ENCODE peak calls at places on chromosomes 4 and X, in seven cellular contexts. F is H9, D is IMR-90, L is neuronal stem cell, J is mesendoderm, W is H1, A is mesenchymal stem cell. V is an unnamed sample.

GRCh38 chr4:173051697-173052096 is 116.9 kb upstream of the GALNT7 start:
- DNase-seq in W (no peak), A (peak; percentile 14), F (no peak), L (no peak), J (peak; percentile 29), D (peak; percentile 7), V (no peak)

GRCh38 chr4:68129793-68130192 is at the start of gene TMPRSS11F:
- DNase-seq in A (no peak), W (no peak), L (no peak), D (no peak), J (peak; percentile 87), F (no peak), V (peak; percentile 95)

GRCh38 chr4:136369073-136369472 is 1163.2 kb downstream of the PCDH18 start:
- DNase-seq in F (no peak), J (no peak), A (peak; percentile 9), L (no peak), W (no peak), D (peak; percentile 26), V (no peak)

GRCh38 chr4:40055379-40055872 is 1.2 kb upstream of the N4BP2 start:
- DNase-seq in J (no peak), A (no peak), W (no peak), D (no peak), L (peak; percentile 18), F (no peak), V (peak; percentile 36)

GRCh38 chrX:74923942-74924448 is 1.3 kb downstream of the NEXMIF start:
- DNase-seq in F (no peak), L (peak; percentile 1), J (peak; percentile 18), D (no peak), A (no peak), W (no peak), V (no peak)

GRCh38 chr4:168560184-168560834 is 63.5 kb downstream of the PALLD start:
- DNase-seq in W (no peak), D (peak; percentile 70), L (no peak), F (no peak), A (no peak), J (no peak), V (peak; percentile 83)

GRCh38 chrX:33062016-33062415 is 149.3 kb downstream of the DMD start:
- DNase-seq in F (no peak), D (no peak), A (no peak), W (no peak), J (no peak), L (no peak), V (no peak)

GRCh38 chr4:47486306-47486705 is 1.2 kb downstream of the ATP10D start:
- DNase-seq in L (no peak), W (no peak), D (no peak), F (no peak), J (no peak), A (peak; percentile 29), V (peak; percentile 39)

GRCh38 chrX:77936299-77936698 is 25.8 kb downstream of the ATP7A start:
- DNase-seq in L (no peak), W (no peak), F (no peak), D (peak; percentile 27), A (no peak), J (no peak), V (no peak)

GRCh38 chr4:83629945-83630684 is 94.2 kb downstream of the GPAT3 start:
- DNase-seq in J (no peak), A (peak; percentile 69), D (peak; percentile 82), W (no peak), L (no peak), F (no peak), V (no peak)

GRCh38 chr4:142683997-142684396 is 162.1 kb downstream of the INPP4B start:
- DNase-seq in A (no peak), F (no peak), L (no peak), D (no peak), J (no peak), W (no peak), V (no peak)

GRCh38 chr4:169484485-169484884 is 127.9 kb downstream of the NEK1 start:
- DNase-seq in D (peak; percentile 15), L (no peak), J (peak; percentile 6), W (no peak), F (no peak), A (peak; percentile 31), V (no peak)

GRCh38 chrX:153935326-153935851 is 552 bp upstream of the NAA10 start:
- DNase-seq in L (no peak), D (no peak), W (no peak), A (no peak), F (peak; percentile 69), J (peak; percentile 42), V (peak; percentile 82)

GRCh38 chr4:84258905-84259830 is 239.9 kb downstream of the NKX6-1 start:
- DNase-seq in L (no peak), J (peak; percentile 76), A (peak; percentile 24), F (peak; percentile 55), D (peak; percentile 32), W (no peak), V (peak; percentile 0)

GRCh38 chrX:129452523-129452922 is 70.8 kb downstream of the SMARCA1 start:
- DNase-seq in L (no peak), F (no peak), A (no peak), W (no peak), D (no peak), J (no peak), V (no peak)

GRCh38 chrX:38008658-38009057 is 2.3 kb downstream of the SYTL5 start:
- DNase-seq in A (no peak), D (no peak), W (no peak), J (no peak), F (no peak), L (no peak), V (no peak)

GRCh38 chr4:65669008-65669971 is 999 bp downstream of the EPHA5 start:
- DNase-seq in W (no peak), J (peak; percentile 38), L (peak; percentile 23), D (no peak), F (peak; percentile 54), A (peak; percentile 28), V (no peak)
- H3K18ac ChIP-seq in W (no peak overlapping the region), J (peak overlapping the region; percentile 3), L (peak overlapping the region; percentile 45), D (no peak overlapping the region), F (no peak overlapping the region), A (no peak overlapping the region), V (no peak overlapping the region)

GRCh38 chr4:36172650-36173049 is 71.7 kb downstream of the ARAP2 start:
- DNase-seq in D (no peak), A (no peak), F (no peak), L (no peak), J (no peak), W (no peak), V (no peak)
- H3K18ac ChIP-seq in D (no peak overlapping the region), A (no peak overlapping the region), F (no peak overlapping the region), L (no peak overlapping the region), J (no peak overlapping the region), W (no peak overlapping the region), V (no peak overlapping the region)

GRCh38 chrX:13371191-13371590 is 51.3 kb upstream of the ATXN3L start:
- DNase-seq in J (no peak), D (peak; percentile 24), L (no peak), F (no peak), A (no peak), W (no peak), V (no peak)

GRCh38 chrX:13373807-13374187 is 53.9 kb upstream of the ATXN3L start:
- DNase-seq in W (no peak), L (no peak), A (peak; percentile 58), D (peak; percentile 82), J (no peak), F (no peak), V (no peak)

GRCh38 chrX:13374364-13374763 is 54.5 kb upstream of the ATXN3L start:
- DNase-seq in J (no peak), F (no peak), L (no peak), A (no peak), D (no peak), W (no peak), V (no peak)

GRCh38 chrX:13372203-13372980 is 52.5 kb upstream of the ATXN3L start:
- DNase-seq in W (no peak), F (no peak), J (no peak), D (no peak), A (no peak), L (no peak), V (no peak)

GRCh38 chrX:13373027-13373806 is 53.4 kb upstream of the ATXN3L start:
- DNase-seq in F (no peak), W (no peak), L (no peak), A (peak; percentile 3), J (no peak), D (peak; percentile 70), V (peak; percentile 17)
- H3K18ac ChIP-seq in F (no peak overlapping the region), W (no peak overlapping the region), L (no peak overlapping the region), A (no peak overlapping the region), J (no peak overlapping the region), D (peak overlapping the region; percentile 99), V (no peak overlapping the region)

GRCh38 chrX:134520860-134521390 is 61.0 kb downstream of the HPRT1 start:
- DNase-seq in F (peak; percentile 65), W (no peak), L (peak; percentile 17), A (peak; percentile 78), D (peak; percentile 76), J (peak; percentile 89), V (peak; percentile 75)
- H3K18ac ChIP-seq in F (no peak overlapping the region), W (no peak overlapping the region), L (no peak overlapping the region), A (no peak overlapping the region), D (no peak overlapping the region), J (no peak overlapping the region), V (no peak overlapping the region)

GRCh38 chr4:138599965-138600364 is 357.8 kb upstream of the SLC7A11 start:
- DNase-seq in W (no peak), A (no peak), F (no peak), J (no peak), D (no peak), L (no peak), V (no peak)

DNA sequence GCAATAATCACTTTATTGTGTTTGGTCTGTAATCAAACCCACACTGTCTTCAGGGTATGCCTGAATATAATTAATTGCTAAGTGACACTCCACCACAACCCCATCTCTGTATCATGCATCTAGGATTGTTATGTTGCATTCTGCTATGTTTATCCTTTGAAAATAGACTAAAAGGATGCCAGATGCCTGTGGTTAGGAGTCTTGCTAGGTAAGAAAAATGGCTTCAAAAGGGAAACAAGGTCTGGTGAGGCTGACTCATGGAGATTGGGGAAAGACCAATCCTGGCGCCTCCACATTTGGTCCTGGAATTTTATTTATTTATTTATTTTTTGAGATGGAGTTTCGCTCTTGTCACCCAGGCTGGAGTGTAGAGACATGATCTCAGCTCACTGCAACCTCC is 360.5 kb upstream of the SLC7A11 start:
- DNase-seq in J (no peak), L (no peak), F (no peak), W (no peak), D (peak; percentile 26), A (peak; percentile 46), V (no peak)
- H3K18ac ChIP-seq in J (no peak overlapping the region), L (no peak overlapping the region), F (no peak overlapping the region), W (no peak overlapping the region), D (no peak overlapping the region), A (no peak overlapping the region), V (no peak overlapping the region)

GRCh38 chrX:106300656-106301055 is 132.6 kb downstream of the PWWP3B start:
- DNase-seq in D (no peak), A (no peak), W (no peak), L (no peak), J (no peak), F (no peak), V (peak; percentile 88)
- H3K18ac ChIP-seq in D (no peak overlapping the region), A (no peak overlapping the region), W (no peak overlapping the region), L (no peak overlapping the region), J (no peak overlapping the region), F (no peak overlapping the region), V (no peak overlapping the region)